ENCODE peak calls at places on chromosome 11, in six cellular contexts. Q is CD4-positive, alpha-beta T cell; F is CD8-positive, alpha-beta T cell; D is endothelial cell of umbilical vein; W is CD4-positive, CD25-positive, alpha-beta regulatory T cell; M is A673. L is an unnamed sample.

GRCh38 chr11:76763573-76764348 is 19.4 kb upstream of the TSKU start:
- DNase-seq in Q (no peak), F (no peak), D (peak; percentile 85), W (no peak), M (peak; percentile 44), L (no peak)

GRCh38 chr11:830295-831131 is 2.2 kb upstream of the CD151 start:
- DNase-seq in Q (peak; percentile 37), F (no peak), D (peak; percentile 82), W (peak; percentile 69), M (peak; percentile 86), L (no peak)

GRCh38 chr11:122743949-122744876 is 88.7 kb downstream of the UBASH3B start:
- DNase-seq in Q (peak; percentile 73), F (peak; percentile 19), D (peak; percentile 82), W (peak; percentile 90), M (no peak), L (no peak)

GRCh38 chr11:59503276-59503675 is at the start of gene OR4D11:
- DNase-seq in Q (no peak), F (no peak), D (no peak), W (no peak), M (no peak), L (no peak)

GRCh38 chr11:61055776-61056175 is 46.5 kb upstream of the CD5 start:
- DNase-seq in Q (no peak), F (no peak), D (no peak), W (no peak), M (no peak), L (no peak)

GRCh38 chr11:111327908-111328624 is 29.7 kb downstream of the POU2AF3 start:
- DNase-seq in Q (no peak), F (no peak), D (no peak), W (no peak), M (no peak), L (no peak)

GRCh38 chr11:17773674-17774073 is 39.1 kb downstream of the KCNC1 start:
- DNase-seq in Q (no peak), F (no peak), D (no peak), W (no peak), M (no peak), L (no peak)

GRCh38 chr11:44120169-44120568 is 24.7 kb downstream of the EXT2 start:
- DNase-seq in Q (no peak), F (no peak), D (no peak), W (no peak), M (no peak), L (no peak)

GRCh38 chr11:86162257-86162656 is 82.3 kb upstream of the EED start:
- DNase-seq in Q (no peak), F (no peak), D (peak; percentile 32), W (no peak), M (no peak), L (no peak)

GRCh38 chr11:44266056-44266780 is 43.7 kb downstream of the ALX4 start:
- DNase-seq in Q (no peak), F (no peak), D (no peak), W (no peak), M (no peak), L (no peak)

GRCh38 chr11:103581680-103582265 is 454.7 kb upstream of the DDI1 start:
- DNase-seq in Q (no peak), F (no peak), D (no peak), W (no peak), M (no peak), L (no peak)

GRCh38 chr11:22599458-22599857 is 26.2 kb downstream of the FANCF start:
- DNase-seq in Q (no peak), F (no peak), D (no peak), W (no peak), M (no peak), L (no peak)

GRCh38 chr11:8685306-8685705 is 2.7 kb downstream of the RPL27A start:
- DNase-seq in Q (no peak), F (no peak), D (no peak), W (no peak), M (no peak), L (no peak)

GRCh38 chr11:115500547-115501503 is 3.4 kb downstream of the CADM1 start:
- DNase-seq in Q (no peak), F (no peak), D (no peak), W (no peak), M (no peak), L (no peak)

DNA sequence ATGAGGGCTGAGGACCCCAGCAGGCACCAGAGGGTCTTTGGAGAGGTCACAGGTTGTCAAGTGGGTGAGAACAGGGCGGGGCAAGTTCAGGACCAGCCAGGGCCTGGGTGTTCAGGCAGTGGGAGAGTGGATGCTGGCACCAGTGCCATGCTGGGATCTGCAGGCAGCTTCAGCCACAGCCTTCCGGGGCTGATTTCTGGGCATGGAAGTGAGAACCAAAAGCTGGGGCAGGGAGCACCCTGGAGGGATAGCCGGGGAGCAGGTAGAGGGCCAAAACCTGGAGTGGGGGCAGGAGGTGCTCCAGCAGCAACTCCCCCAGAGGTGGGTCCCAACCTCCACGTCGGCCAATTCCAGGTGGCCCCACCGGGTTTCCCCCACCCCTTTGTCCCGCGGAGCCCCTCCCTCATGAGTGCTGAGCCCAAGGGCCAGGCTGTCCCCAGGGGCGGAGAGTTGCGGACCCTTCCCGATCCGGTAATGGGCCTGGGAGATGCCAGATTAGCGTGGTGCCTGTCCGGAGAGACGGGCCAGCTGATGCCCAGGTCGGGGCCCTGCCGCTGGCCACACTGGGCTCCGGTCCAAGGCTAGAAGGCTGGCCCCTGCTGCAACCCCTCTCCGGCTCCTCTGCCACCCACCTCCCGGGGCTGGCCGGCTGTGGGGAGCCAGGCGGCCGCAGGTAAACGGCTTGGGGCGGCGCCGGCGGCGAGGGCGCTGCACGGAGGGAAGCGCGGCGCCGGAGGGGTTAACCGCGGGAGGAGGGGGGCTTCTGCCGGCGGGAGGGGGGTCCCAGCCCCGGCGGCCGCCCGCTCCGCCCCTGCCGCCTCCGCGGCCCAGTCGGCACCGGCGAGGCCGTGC is at the start of gene KCNK4:
- DNase-seq in Q (no peak), F (no peak), D (no peak), W (no peak), M (no peak), L (no peak)
- H3K27ac ChIP-seq in Q (no peak within 1 kb of the TSS), F (no peak within 1 kb of the TSS), D (no peak within 1 kb of the TSS), W (no peak within 1 kb of the TSS), M (no peak within 1 kb of the TSS), L (no peak within 1 kb of the TSS)

DNA sequence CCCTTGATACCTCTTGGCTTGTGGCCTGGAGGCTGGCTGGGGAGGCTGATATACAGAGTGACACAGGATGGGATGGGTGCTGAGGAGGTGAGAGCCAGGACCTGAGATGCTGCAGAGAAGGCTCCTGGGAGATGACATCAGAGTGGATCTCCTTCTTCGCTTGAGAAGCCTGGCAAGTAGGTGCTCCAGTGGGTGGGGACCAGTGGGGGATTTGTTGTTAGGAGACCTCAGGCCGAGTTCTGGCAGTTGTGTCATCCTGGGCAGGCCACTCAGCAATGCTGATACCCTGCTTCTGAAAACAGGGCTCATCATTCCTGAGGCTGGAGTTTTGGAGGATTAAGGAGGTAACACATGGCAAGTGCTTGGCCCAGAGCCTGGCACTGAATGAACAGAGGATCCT is 1.9 kb upstream of the NDUFV1 start:
- DNase-seq in Q (no peak), F (no peak), D (no peak), W (no peak), M (no peak), L (no peak)
- H3K27ac ChIP-seq in Q (no peak overlapping the region), F (no peak overlapping the region), D (no peak overlapping the region), W (no peak overlapping the region), M (no peak overlapping the region), L (no peak overlapping the region)

DNA sequence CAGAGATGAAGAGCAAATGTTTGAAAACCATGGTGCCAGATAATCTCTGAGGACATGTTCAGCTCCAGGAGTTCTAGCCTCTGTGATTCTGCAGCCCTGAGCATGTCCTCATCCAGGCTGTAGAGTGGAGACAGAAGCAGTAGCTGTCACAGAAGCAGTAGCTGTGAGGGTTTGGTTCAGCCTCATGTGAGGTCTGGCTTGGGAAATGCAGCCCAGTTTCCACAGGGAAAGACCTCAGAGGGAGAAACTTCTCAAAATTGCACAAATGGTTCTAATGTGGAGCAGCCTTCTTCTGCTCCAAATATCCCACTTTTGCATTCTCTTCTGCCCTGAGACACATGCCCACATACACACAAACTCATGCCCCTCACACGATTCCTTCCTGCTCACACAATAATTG is 48.4 kb downstream of the DBX1 start:
- DNase-seq in Q (no peak), F (no peak), D (no peak), W (no peak), M (no peak), L (no peak)
- H3K27ac ChIP-seq in Q (no peak overlapping the region), F (no peak overlapping the region), D (peak overlapping the region; percentile 88), W (no peak overlapping the region), M (no peak overlapping the region), L (no peak overlapping the region)

DNA sequence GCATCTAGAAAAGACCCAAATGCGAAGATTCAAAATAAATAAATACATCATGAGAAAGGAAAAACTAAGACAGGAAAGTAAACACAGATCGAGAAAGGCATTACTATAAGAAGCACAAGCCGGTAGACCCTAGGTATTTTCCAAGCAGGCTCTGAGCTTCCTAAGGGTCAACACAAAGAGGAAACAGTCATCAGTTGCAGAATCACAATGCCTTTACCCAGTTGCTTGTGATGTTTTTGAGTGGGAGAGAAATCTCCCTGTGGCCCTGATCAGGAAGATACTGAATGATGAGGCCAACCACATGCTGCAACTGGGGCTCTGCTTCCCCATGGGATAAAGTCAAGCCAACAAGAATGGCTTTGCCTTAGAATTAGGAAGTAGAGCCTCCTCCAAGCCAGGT is 132.5 kb downstream of the MICAL2 start:
- DNase-seq in Q (no peak), F (no peak), D (peak; percentile 23), W (no peak), M (no peak), L (no peak)
- H3K27ac ChIP-seq in Q (no peak overlapping the region), F (no peak overlapping the region), D (no peak overlapping the region), W (no peak overlapping the region), M (no peak overlapping the region), L (no peak overlapping the region)

DNA sequence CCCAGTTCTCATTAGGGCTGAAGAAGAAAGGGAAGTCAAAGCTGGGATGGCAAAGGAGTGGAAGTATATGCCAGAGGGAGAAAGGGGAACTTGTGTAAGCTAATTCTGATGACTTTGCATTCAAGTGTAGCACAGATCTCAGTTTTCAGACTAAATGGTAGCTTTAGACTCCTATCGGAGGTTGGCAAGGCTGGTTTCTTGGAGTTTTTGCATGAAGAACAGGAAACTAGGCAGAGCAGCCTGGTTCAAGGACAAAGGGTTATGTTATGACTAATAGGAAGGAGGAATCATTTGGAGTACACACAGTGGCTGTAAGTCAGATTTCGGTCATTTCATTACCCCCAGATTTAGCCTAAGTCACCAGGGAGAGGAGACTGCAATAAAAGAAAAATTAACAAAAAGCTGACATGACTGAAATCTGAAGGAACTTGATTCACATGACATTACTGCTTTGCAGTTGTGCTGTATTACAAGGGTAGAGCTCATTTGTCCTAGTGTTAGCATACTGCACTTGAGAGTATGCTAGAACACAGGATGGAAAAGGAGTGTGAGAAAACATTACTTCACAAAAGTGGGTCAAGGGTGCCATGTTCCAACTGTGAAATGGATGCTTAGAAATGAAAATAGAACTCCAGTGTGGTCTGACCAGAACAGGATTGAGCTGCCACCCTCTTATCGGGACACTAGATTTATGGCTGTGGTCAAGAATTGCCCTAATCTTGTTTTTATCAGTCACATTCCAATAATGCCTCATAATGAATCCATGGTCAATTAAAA is 23.6 kb downstream of the ADM start:
- DNase-seq in Q (no peak), F (no peak), D (peak; percentile 94), W (no peak), M (peak; percentile 48), L (no peak)
- H3K27ac ChIP-seq in Q (no peak overlapping the region), F (no peak overlapping the region), D (peak overlapping the region; percentile 84), W (no peak overlapping the region), M (no peak overlapping the region), L (no peak overlapping the region)

GRCh38 chr11:128888034-128888985 is 2.8 kb upstream of the KCNJ5 start:
- DNase-seq in Q (no peak), F (no peak), D (no peak), W (no peak), M (no peak), L (no peak)
- H3K27ac ChIP-seq in Q (no peak overlapping the region), F (no peak overlapping the region), D (no peak overlapping the region), W (no peak overlapping the region), M (no peak overlapping the region), L (no peak overlapping the region)